ENCODE peak calls at places on chromosomes 16 and 17, in six cellular contexts. F is Karpas-422; G is DMS53; W is activated CD4-positive, alpha-beta T cell treated with anti-CD3 and anti-CD28 coated beads, Interleukin-2, amount 50 U/mL, for 48 hours; T is Caco-2; V is cardiac muscle cell. O is an unnamed sample.

GRCh38 chr16:16073884-16074781 is 124.7 kb downstream of the ABCC1 start:
- DNase-seq in F (no peak), G (no peak), W (no peak), T (peak), V (peak), O (no peak)

GRCh38 chr17:43814714-43815113 is 18.2 kb downstream of the MPP3 start:
- DNase-seq in F (no peak), G (no peak), W (no peak), T (no peak), V (peak), O (no peak)

GRCh38 chr17:79979201-79979840 is 56.4 kb downstream of the TBC1D16 start:
- DNase-seq in F (no peak), G (no peak), W (no peak), T (no peak), V (no peak), O (no peak)

GRCh38 chr17:41734139-41734948 is at the start of gene HAP1:
- DNase-seq in F (no peak), G (peak), W (peak), T (peak), V (peak), O (peak)

GRCh38 chr16:3020604-3021448 is 658 bp downstream of the TNFRSF12A start:
- DNase-seq in F (peak), G (peak), W (peak), T (peak), V (peak), O (peak)

GRCh38 chr17:68705331-68706166 is 104.4 kb upstream of the FAM20A start:
- DNase-seq in F (no peak), G (no peak), W (no peak), T (no peak), V (peak), O (no peak)

GRCh38 chr17:45700171-45701090 is 83.7 kb upstream of the CRHR1 start:
- DNase-seq in F (no peak), G (no peak), W (no peak), T (no peak), V (no peak), O (peak)

GRCh38 chr16:85633888-85634287 is 20.8 kb downstream of the GSE1 start:
- DNase-seq in F (no peak), G (no peak), W (no peak), T (no peak), V (no peak), O (no peak)

GRCh38 chr16:81601008-81601428 is 156.4 kb downstream of the CMIP start:
- DNase-seq in F (no peak), G (no peak), W (no peak), T (no peak), V (peak), O (peak)

GRCh38 chr17:41496803-41497484 is 7.2 kb upstream of the KRT36 start:
- DNase-seq in F (peak), G (peak), W (peak), T (peak), V (peak), O (peak)